ENCODE peak calls at places on chromosomes 12 and 14, in seven cellular contexts. One of them, this sample, is unnamed.

GRCh38 chr14:71658261-71658860 is 273.9 kb upstream of the RGS6 start:
- DNase-seq in esophagus squamous epithelium: no peak
- DNase-seq in breast epithelium: no peak
- DNase-seq in prostate gland: no peak
- DNase-seq in heart left ventricle: no peak
- DNase-seq in A549: no peak
- DNase-seq in ovary: no peak
- DNase-seq in this sample: no peak

GRCh38 chr14:69284170-69284569 is 24.2 kb downstream of the GALNT16 start:
- DNase-seq in esophagus squamous epithelium: no peak
- DNase-seq in breast epithelium: no peak
- DNase-seq in prostate gland: no peak
- DNase-seq in heart left ventricle: peak; percentile 58
- DNase-seq in A549: no peak
- DNase-seq in ovary: no peak
- DNase-seq in this sample: no peak

GRCh38 chr12:52692253-52692652 is 11.1 kb downstream of the KRT77 start:
- DNase-seq in esophagus squamous epithelium: no peak
- DNase-seq in breast epithelium: no peak
- DNase-seq in prostate gland: no peak
- DNase-seq in heart left ventricle: no peak
- DNase-seq in A549: no peak
- DNase-seq in ovary: no peak
- DNase-seq in this sample: peak; percentile 15

GRCh38 chr14:67570453-67570852 is 29.6 kb downstream of the PIGH start:
- DNase-seq in esophagus squamous epithelium: no peak
- DNase-seq in breast epithelium: no peak
- DNase-seq in prostate gland: no peak
- DNase-seq in heart left ventricle: no peak
- DNase-seq in A549: no peak
- DNase-seq in ovary: no peak
- DNase-seq in this sample: no peak

GRCh38 chr12:103928736-103929050 is 1.5 kb upstream of the HSP90B1 start:
- DNase-seq in esophagus squamous epithelium: peak; percentile 3
- DNase-seq in breast epithelium: no peak
- DNase-seq in prostate gland: no peak
- DNase-seq in heart left ventricle: peak; percentile 47
- DNase-seq in A549: no peak
- DNase-seq in ovary: peak; percentile 23
- DNase-seq in this sample: no peak

GRCh38 chr12:118979763-118980406 is 1.5 kb upstream of the SRRM4 start:
- DNase-seq in esophagus squamous epithelium: no peak
- DNase-seq in breast epithelium: no peak
- DNase-seq in prostate gland: peak; percentile 16
- DNase-seq in heart left ventricle: peak; percentile 42
- DNase-seq in A549: peak; percentile 75
- DNase-seq in ovary: no peak
- DNase-seq in this sample: peak; percentile 56

GRCh38 chr14:32933623-32933942 is 5.1 kb upstream of the NPAS3 start:
- DNase-seq in esophagus squamous epithelium: no peak
- DNase-seq in breast epithelium: no peak
- DNase-seq in prostate gland: no peak
- DNase-seq in heart left ventricle: no peak
- DNase-seq in A549: no peak
- DNase-seq in ovary: no peak
- DNase-seq in this sample: no peak

GRCh38 chr14:69553221-69553620 is 21.4 kb downstream of the CCDC177 start:
- DNase-seq in esophagus squamous epithelium: no peak
- DNase-seq in breast epithelium: no peak
- DNase-seq in prostate gland: no peak
- DNase-seq in heart left ventricle: no peak
- DNase-seq in A549: no peak
- DNase-seq in ovary: no peak
- DNase-seq in this sample: no peak

GRCh38 chr12:32532951-32533350 is 133.6 kb downstream of the FGD4 start:
- DNase-seq in esophagus squamous epithelium: no peak
- DNase-seq in breast epithelium: no peak
- DNase-seq in prostate gland: no peak
- DNase-seq in heart left ventricle: no peak
- DNase-seq in A549: no peak
- DNase-seq in ovary: no peak
- DNase-seq in this sample: no peak

GRCh38 chr12:55899035-55899434 is 28.7 kb downstream of the PYM1 start:
- DNase-seq in esophagus squamous epithelium: no peak
- DNase-seq in breast epithelium: no peak
- DNase-seq in prostate gland: no peak
- DNase-seq in heart left ventricle: no peak
- DNase-seq in A549: no peak
- DNase-seq in ovary: no peak
- DNase-seq in this sample: peak; percentile 35

GRCh38 chr12:78392918-78393317 is 471.7 kb upstream of the SYT1 start:
- DNase-seq in esophagus squamous epithelium: no peak
- DNase-seq in breast epithelium: no peak
- DNase-seq in prostate gland: no peak
- DNase-seq in heart left ventricle: no peak
- DNase-seq in A549: no peak
- DNase-seq in ovary: peak; percentile 18
- DNase-seq in this sample: no peak

GRCh38 chr12:68317047-68317667 is 15.0 kb downstream of the MDM1 start:
- DNase-seq in esophagus squamous epithelium: no peak
- DNase-seq in breast epithelium: no peak
- DNase-seq in prostate gland: no peak
- DNase-seq in heart left ventricle: no peak
- DNase-seq in A549: peak; percentile 31
- DNase-seq in ovary: peak; percentile 49
- DNase-seq in this sample: peak; percentile 35

DNA sequence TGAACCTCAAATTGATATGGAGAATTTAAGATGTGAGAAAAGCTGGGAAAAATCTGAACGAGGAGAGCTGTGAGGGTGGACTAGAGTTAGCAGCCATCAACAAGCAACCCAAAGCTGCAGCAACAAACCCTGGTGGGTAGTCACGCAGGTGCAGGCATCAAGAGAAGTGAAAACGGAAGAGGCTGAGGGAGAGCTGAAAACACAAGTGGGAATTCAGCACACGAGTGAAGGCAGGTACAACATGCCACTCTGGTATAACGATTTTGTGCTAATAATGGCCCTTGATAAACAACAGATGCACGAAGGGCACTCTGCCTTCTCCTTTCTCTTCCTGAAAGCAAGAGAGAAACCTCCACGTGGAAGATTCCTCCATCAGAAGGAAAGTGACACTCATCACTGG is 11.5 kb downstream of the TCL1B start:
- DNase-seq in esophagus squamous epithelium: no peak
- DNase-seq in breast epithelium: no peak
- DNase-seq in prostate gland: no peak
- DNase-seq in heart left ventricle: no peak
- DNase-seq in A549: no peak
- DNase-seq in ovary: no peak
- DNase-seq in this sample: no peak
- TF ChIP-seq POLR2A in esophagus squamous epithelium: no peak
- TF ChIP-seq POLR2A in breast epithelium: no peak
- TF ChIP-seq POLR2A in prostate gland: no peak
- TF ChIP-seq POLR2A in heart left ventricle: no peak
- TF ChIP-seq POLR2A in A549: no peak
- TF ChIP-seq POLR2A in ovary: no peak
- TF ChIP-seq POLR2A in this sample: no peak

DNA sequence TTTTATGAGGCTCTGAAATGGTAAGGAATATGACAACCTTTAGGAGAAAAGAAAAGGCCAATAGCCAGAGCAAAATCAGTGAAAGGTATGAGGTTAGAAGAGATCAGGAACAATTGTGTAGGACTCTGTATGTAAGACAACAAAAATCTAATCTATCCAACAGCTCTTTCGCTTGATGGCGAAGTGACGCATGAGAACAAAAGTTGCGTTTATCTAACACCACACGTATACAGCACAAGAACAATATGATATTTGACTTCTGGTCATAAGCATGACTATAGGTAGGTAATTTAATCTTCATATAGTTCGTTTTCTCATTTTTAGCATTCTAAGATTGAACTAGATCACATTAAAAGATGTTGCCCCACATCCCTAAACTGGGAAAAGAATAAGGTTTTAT is 1.5 kb downstream of the CLECL1 start:
- DNase-seq in esophagus squamous epithelium: no peak
- DNase-seq in breast epithelium: no peak
- DNase-seq in prostate gland: no peak
- DNase-seq in heart left ventricle: no peak
- DNase-seq in A549: no peak
- DNase-seq in ovary: no peak
- DNase-seq in this sample: no peak
- TF ChIP-seq POLR2A in esophagus squamous epithelium: no peak
- TF ChIP-seq POLR2A in breast epithelium: no peak
- TF ChIP-seq POLR2A in prostate gland: no peak
- TF ChIP-seq POLR2A in heart left ventricle: no peak
- TF ChIP-seq POLR2A in A549: no peak
- TF ChIP-seq POLR2A in ovary: no peak
- TF ChIP-seq POLR2A in this sample: no peak

GRCh38 chr12:124863409-124864325 is at the start of gene SCARB1:
- DNase-seq in esophagus squamous epithelium: no peak
- DNase-seq in breast epithelium: peak; percentile 65
- DNase-seq in prostate gland: peak; percentile 76
- DNase-seq in heart left ventricle: peak; percentile 86
- DNase-seq in A549: peak; percentile 85
- DNase-seq in ovary: peak; percentile 85
- DNase-seq in this sample: peak; percentile 66
- TF ChIP-seq POLR2A in esophagus squamous epithelium: peak; percentile 56
- TF ChIP-seq POLR2A in breast epithelium: no peak
- TF ChIP-seq POLR2A in prostate gland: peak; percentile 60
- TF ChIP-seq POLR2A in heart left ventricle: no peak
- TF ChIP-seq POLR2A in A549: peak; percentile 92
- TF ChIP-seq POLR2A in ovary: peak; percentile 35
- TF ChIP-seq POLR2A in this sample: peak; percentile 98

GRCh38 chr14:23950411-23951135 is 3.0 kb upstream of the DHRS4 start:
- DNase-seq in esophagus squamous epithelium: no peak
- DNase-seq in breast epithelium: no peak
- DNase-seq in prostate gland: no peak
- DNase-seq in heart left ventricle: no peak
- DNase-seq in A549: no peak
- DNase-seq in ovary: no peak
- DNase-seq in this sample: no peak

GRCh38 chr14:23951590-23952143 is 1.9 kb upstream of the DHRS4 start:
- DNase-seq in esophagus squamous epithelium: no peak
- DNase-seq in breast epithelium: no peak
- DNase-seq in prostate gland: no peak
- DNase-seq in heart left ventricle: no peak
- DNase-seq in A549: no peak
- DNase-seq in ovary: no peak
- DNase-seq in this sample: peak; percentile 89

GRCh38 chr14:23953464-23954278 is at the start of gene DHRS4:
- DNase-seq in esophagus squamous epithelium: no peak
- DNase-seq in breast epithelium: peak; percentile 68
- DNase-seq in prostate gland: peak; percentile 77
- DNase-seq in heart left ventricle: peak; percentile 89
- DNase-seq in A549: peak; percentile 64
- DNase-seq in ovary: peak; percentile 84
- DNase-seq in this sample: peak; percentile 94
- TF ChIP-seq POLR2A in esophagus squamous epithelium: peak; percentile 51
- TF ChIP-seq POLR2A in breast epithelium: no peak
- TF ChIP-seq POLR2A in prostate gland: peak; percentile 38
- TF ChIP-seq POLR2A in heart left ventricle: no peak
- TF ChIP-seq POLR2A in A549: peak; percentile 53
- TF ChIP-seq POLR2A in ovary: peak; percentile 39
- TF ChIP-seq POLR2A in this sample: peak; percentile 97

DNA sequence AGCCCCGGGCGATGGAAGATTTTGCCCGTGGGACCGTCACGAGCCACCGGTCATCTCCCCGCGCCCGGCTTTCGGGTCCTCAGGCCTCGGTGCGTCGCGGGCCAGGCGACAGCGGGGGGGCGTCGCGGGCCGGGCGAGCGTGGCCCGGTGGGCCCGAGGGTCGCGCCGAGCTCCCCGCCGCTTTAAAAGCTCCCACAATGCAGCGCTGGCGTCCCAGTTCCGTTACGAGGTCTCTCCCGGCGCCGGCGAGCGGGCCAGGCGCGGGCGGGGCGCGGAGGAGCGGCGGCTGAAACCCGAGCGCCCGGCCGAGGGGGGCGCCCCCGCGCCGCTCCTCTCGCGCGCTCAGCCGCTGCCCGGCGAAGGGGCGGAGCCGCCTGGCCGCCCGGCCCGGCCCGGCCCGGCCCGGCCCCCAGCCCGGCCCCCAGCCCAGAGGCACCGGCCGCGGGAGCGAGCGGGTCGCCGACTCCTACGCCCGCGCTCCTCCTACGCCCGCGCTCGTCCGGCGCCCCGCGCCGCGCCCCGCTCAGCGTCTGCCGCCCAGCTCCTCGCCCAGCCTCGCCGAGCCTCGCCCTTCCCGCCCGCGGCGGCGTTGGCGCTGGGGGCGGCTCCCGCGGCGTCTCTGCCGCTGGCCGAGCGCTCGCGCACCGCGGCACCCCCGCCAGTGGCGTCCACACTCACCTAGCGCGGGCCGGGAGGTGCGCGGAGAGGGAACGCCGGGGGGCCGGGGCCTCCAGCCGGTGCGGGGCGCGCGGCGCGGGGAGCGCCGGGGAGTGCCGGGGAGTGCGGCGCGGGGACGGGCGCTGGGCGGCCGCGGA is at the start of gene RASSF8:
- DNase-seq in esophagus squamous epithelium: no peak
- DNase-seq in breast epithelium: peak; percentile 39
- DNase-seq in prostate gland: peak; percentile 68
- DNase-seq in heart left ventricle: peak; percentile 88
- DNase-seq in A549: peak; percentile 53
- DNase-seq in ovary: peak; percentile 77
- DNase-seq in this sample: peak; percentile 23
- TF ChIP-seq POLR2A in esophagus squamous epithelium: peak; percentile 51
- TF ChIP-seq POLR2A in breast epithelium: no peak
- TF ChIP-seq POLR2A in prostate gland: peak; percentile 12
- TF ChIP-seq POLR2A in heart left ventricle: no peak
- TF ChIP-seq POLR2A in A549: peak; percentile 22
- TF ChIP-seq POLR2A in ovary: peak; percentile 35
- TF ChIP-seq POLR2A in this sample: no peak

GRCh38 chr14:105840266-105841021 is 314.1 kb downstream of the TMEM121 start:
- DNase-seq in esophagus squamous epithelium: no peak
- DNase-seq in breast epithelium: no peak
- DNase-seq in prostate gland: no peak
- DNase-seq in heart left ventricle: no peak
- DNase-seq in A549: no peak
- DNase-seq in ovary: no peak
- DNase-seq in this sample: no peak

GRCh38 chr14:105839425-105840265 is 313.3 kb downstream of the TMEM121 start:
- DNase-seq in esophagus squamous epithelium: no peak
- DNase-seq in breast epithelium: no peak
- DNase-seq in prostate gland: no peak
- DNase-seq in heart left ventricle: no peak
- DNase-seq in A549: no peak
- DNase-seq in ovary: no peak
- DNase-seq in this sample: no peak

GRCh38 chr14:105842105-105842504 is 315.7 kb downstream of the TMEM121 start:
- DNase-seq in esophagus squamous epithelium: no peak
- DNase-seq in breast epithelium: no peak
- DNase-seq in prostate gland: no peak
- DNase-seq in heart left ventricle: no peak
- DNase-seq in A549: no peak
- DNase-seq in ovary: no peak
- DNase-seq in this sample: no peak

GRCh38 chr14:105843444-105844046 is 317.2 kb downstream of the TMEM121 start:
- DNase-seq in esophagus squamous epithelium: no peak
- DNase-seq in breast epithelium: no peak
- DNase-seq in prostate gland: no peak
- DNase-seq in heart left ventricle: no peak
- DNase-seq in A549: no peak
- DNase-seq in ovary: peak; percentile 6
- DNase-seq in this sample: no peak

GRCh38 chr14:105841022-105842009 is 314.9 kb downstream of the TMEM121 start:
- DNase-seq in esophagus squamous epithelium: no peak
- DNase-seq in breast epithelium: no peak
- DNase-seq in prostate gland: no peak
- DNase-seq in heart left ventricle: no peak
- DNase-seq in A549: no peak
- DNase-seq in ovary: peak; percentile 8
- DNase-seq in this sample: no peak
- TF ChIP-seq POLR2A in esophagus squamous epithelium: no peak
- TF ChIP-seq POLR2A in breast epithelium: no peak
- TF ChIP-seq POLR2A in prostate gland: no peak
- TF ChIP-seq POLR2A in heart left ventricle: no peak
- TF ChIP-seq POLR2A in A549: no peak
- TF ChIP-seq POLR2A in ovary: no peak
- TF ChIP-seq POLR2A in this sample: no peak